ENCODE peak calls at places on chromosomes 16 and 17, in seven cellular contexts. One of them, this sample, is unnamed.

GRCh38 chr16:12819126-12820117 is 15.7 kb upstream of the CPPED1 start:
- DNase-seq in mesenchymal stem cell: peak; percentile 54
- DNase-seq in H9: peak; percentile 77
- DNase-seq in neuronal stem cell: peak; percentile 59
- DNase-seq in IMR-90: peak; percentile 36
- DNase-seq in H1: no peak
- DNase-seq in trophoblast cell: peak; percentile 51
- DNase-seq in this sample: peak; percentile 77

GRCh38 chr16:69513180-69513966 is 52.4 kb upstream of the NFAT5 start:
- DNase-seq in mesenchymal stem cell: no peak
- DNase-seq in H9: no peak
- DNase-seq in neuronal stem cell: no peak
- DNase-seq in IMR-90: peak; percentile 65
- DNase-seq in H1: no peak
- DNase-seq in trophoblast cell: peak; percentile 95
- DNase-seq in this sample: peak; percentile 47

GRCh38 chr16:48537275-48537674 is 72.7 kb downstream of the N4BP1 start:
- DNase-seq in mesenchymal stem cell: no peak
- DNase-seq in H9: no peak
- DNase-seq in neuronal stem cell: no peak
- DNase-seq in IMR-90: no peak
- DNase-seq in H1: no peak
- DNase-seq in trophoblast cell: no peak
- DNase-seq in this sample: no peak

GRCh38 chr17:73791644-73792043 is 147.4 kb upstream of the SDK2 start:
- DNase-seq in mesenchymal stem cell: no peak
- DNase-seq in H9: no peak
- DNase-seq in neuronal stem cell: no peak
- DNase-seq in IMR-90: no peak
- DNase-seq in H1: no peak
- DNase-seq in trophoblast cell: no peak
- DNase-seq in this sample: no peak

GRCh38 chr16:4283939-4284338 is 11.1 kb upstream of the TFAP4 start:
- DNase-seq in mesenchymal stem cell: peak; percentile 32
- DNase-seq in H9: no peak
- DNase-seq in neuronal stem cell: no peak
- DNase-seq in IMR-90: peak; percentile 70
- DNase-seq in H1: no peak
- DNase-seq in trophoblast cell: peak; percentile 94
- DNase-seq in this sample: peak; percentile 81

GRCh38 chr16:1206786-1207185 is 18.3 kb downstream of the TPSG1 start:
- DNase-seq in mesenchymal stem cell: no peak
- DNase-seq in H9: no peak
- DNase-seq in neuronal stem cell: no peak
- DNase-seq in IMR-90: no peak
- DNase-seq in H1: no peak
- DNase-seq in trophoblast cell: no peak
- DNase-seq in this sample: no peak

GRCh38 chr16:23837553-23838308 is 1.9 kb downstream of the PRKCB start:
- DNase-seq in mesenchymal stem cell: no peak
- DNase-seq in H9: no peak
- DNase-seq in neuronal stem cell: no peak
- DNase-seq in IMR-90: no peak
- DNase-seq in H1: no peak
- DNase-seq in trophoblast cell: no peak
- DNase-seq in this sample: no peak

GRCh38 chr16:19168173-19169080 is at the start of gene SYT17:
- DNase-seq in mesenchymal stem cell: peak; percentile 45
- DNase-seq in H9: no peak
- DNase-seq in neuronal stem cell: peak; percentile 21
- DNase-seq in IMR-90: no peak
- DNase-seq in H1: no peak
- DNase-seq in trophoblast cell: peak; percentile 61
- DNase-seq in this sample: peak; percentile 55

GRCh38 chr17:76014100-76014924 is 12.8 kb downstream of the EVPL start:
- DNase-seq in mesenchymal stem cell: peak; percentile 68
- DNase-seq in H9: peak; percentile 97
- DNase-seq in neuronal stem cell: peak; percentile 76
- DNase-seq in IMR-90: peak; percentile 58
- DNase-seq in H1: peak; percentile 83
- DNase-seq in trophoblast cell: peak; percentile 99
- DNase-seq in this sample: peak; percentile 86

GRCh38 chr17:65137076-65137935 is at the start of gene RGS9:
- DNase-seq in mesenchymal stem cell: peak; percentile 67
- DNase-seq in H9: peak; percentile 98
- DNase-seq in neuronal stem cell: peak; percentile 82
- DNase-seq in IMR-90: peak; percentile 52
- DNase-seq in H1: peak; percentile 78
- DNase-seq in trophoblast cell: peak; percentile 75
- DNase-seq in this sample: peak; percentile 94

GRCh38 chr17:74814453-74814852 is 38.3 kb upstream of the NAT9 start:
- DNase-seq in mesenchymal stem cell: no peak
- DNase-seq in H9: no peak
- DNase-seq in neuronal stem cell: no peak
- DNase-seq in IMR-90: no peak
- DNase-seq in H1: no peak
- DNase-seq in trophoblast cell: no peak
- DNase-seq in this sample: no peak

GRCh38 chr17:78185981-78186688 is 717 bp downstream of the TK1 start:
- DNase-seq in mesenchymal stem cell: peak; percentile 18
- DNase-seq in H9: no peak
- DNase-seq in neuronal stem cell: no peak
- DNase-seq in IMR-90: no peak
- DNase-seq in H1: no peak
- DNase-seq in trophoblast cell: no peak
- DNase-seq in this sample: peak; percentile 70

DNA sequence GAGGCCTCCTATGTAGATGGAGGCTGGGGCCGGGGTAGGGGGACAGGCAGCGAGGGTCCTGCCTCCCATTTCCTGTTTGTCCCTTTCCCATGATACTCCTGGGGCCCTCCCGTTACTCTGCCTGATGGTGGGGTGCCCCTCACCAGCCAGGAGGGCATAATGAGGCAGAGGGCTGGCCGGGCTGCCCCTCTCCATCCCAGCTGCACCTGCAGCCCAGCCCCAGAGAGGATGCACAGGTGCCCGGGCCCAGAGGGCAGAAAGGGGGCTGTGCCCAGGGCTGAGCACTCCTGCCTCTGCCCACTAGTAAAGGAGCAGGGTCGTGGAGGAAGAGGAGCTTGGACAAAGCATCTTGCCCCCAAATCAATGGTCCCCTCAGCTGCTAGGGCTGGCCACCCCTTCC is 10.4 kb downstream of the ADAM11 start:
- DNase-seq in mesenchymal stem cell: no peak
- DNase-seq in H9: no peak
- DNase-seq in neuronal stem cell: no peak
- DNase-seq in IMR-90: no peak
- DNase-seq in H1: no peak
- DNase-seq in trophoblast cell: no peak
- DNase-seq in this sample: no peak
- H3K4ac ChIP-seq in mesenchymal stem cell: no peak overlapping the region
- H3K4ac ChIP-seq in H9: no peak overlapping the region
- H3K4ac ChIP-seq in neuronal stem cell: no peak overlapping the region
- H3K4ac ChIP-seq in IMR-90: no peak overlapping the region
- H3K4ac ChIP-seq in H1: no peak overlapping the region
- H3K4ac ChIP-seq in trophoblast cell: no peak overlapping the region
- H3K4ac ChIP-seq in this sample: no peak overlapping the region

DNA sequence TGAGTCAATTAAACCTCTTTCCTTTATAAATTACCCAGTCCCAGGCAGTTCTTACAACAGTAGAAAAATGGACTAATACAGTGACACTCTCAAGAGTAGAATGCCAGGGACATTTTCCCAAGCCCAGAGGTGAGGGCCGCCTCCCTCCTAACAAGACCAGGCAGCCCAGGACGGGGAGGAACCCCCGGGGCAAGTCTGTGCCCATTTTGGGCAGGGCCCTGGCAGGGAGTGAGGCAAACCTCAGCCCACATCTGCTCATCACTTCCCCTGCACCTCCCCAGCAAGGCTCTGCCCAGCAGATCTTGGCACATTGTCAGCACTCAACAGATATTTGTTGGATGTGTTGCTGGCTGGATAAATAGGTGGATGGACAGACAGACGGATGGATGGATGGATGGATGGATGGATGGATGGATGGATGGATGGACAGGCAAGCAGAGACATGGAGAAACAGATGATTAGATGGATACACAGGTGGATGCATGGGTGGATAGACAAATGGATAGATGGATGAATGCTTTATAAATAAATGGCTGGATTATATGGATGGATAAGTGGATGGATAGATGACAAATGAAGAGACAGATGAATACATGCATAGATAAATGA is 271.3 kb downstream of the PARN start:
- DNase-seq in mesenchymal stem cell: no peak
- DNase-seq in H9: no peak
- DNase-seq in neuronal stem cell: no peak
- DNase-seq in IMR-90: no peak
- DNase-seq in H1: no peak
- DNase-seq in trophoblast cell: no peak
- DNase-seq in this sample: no peak
- H3K18ac ChIP-seq in mesenchymal stem cell: no peak overlapping the region
- H3K18ac ChIP-seq in H9: no peak overlapping the region
- H3K18ac ChIP-seq in neuronal stem cell: no peak overlapping the region
- H3K18ac ChIP-seq in IMR-90: no peak overlapping the region
- H3K18ac ChIP-seq in H1: no peak overlapping the region
- H3K18ac ChIP-seq in trophoblast cell: no peak overlapping the region
- H3K18ac ChIP-seq in this sample: no peak overlapping the region

GRCh38 chr16:65779196-65779595 is 587.3 kb upstream of the CDH5 start:
- DNase-seq in mesenchymal stem cell: no peak
- DNase-seq in H9: no peak
- DNase-seq in neuronal stem cell: no peak
- DNase-seq in IMR-90: no peak
- DNase-seq in H1: no peak
- DNase-seq in trophoblast cell: no peak
- DNase-seq in this sample: no peak
- H3K4ac ChIP-seq in mesenchymal stem cell: no peak overlapping the region
- H3K4ac ChIP-seq in H9: no peak overlapping the region
- H3K4ac ChIP-seq in neuronal stem cell: no peak overlapping the region
- H3K4ac ChIP-seq in IMR-90: no peak overlapping the region
- H3K4ac ChIP-seq in H1: no peak overlapping the region
- H3K4ac ChIP-seq in trophoblast cell: no peak overlapping the region
- H3K4ac ChIP-seq in this sample: no peak overlapping the region

DNA sequence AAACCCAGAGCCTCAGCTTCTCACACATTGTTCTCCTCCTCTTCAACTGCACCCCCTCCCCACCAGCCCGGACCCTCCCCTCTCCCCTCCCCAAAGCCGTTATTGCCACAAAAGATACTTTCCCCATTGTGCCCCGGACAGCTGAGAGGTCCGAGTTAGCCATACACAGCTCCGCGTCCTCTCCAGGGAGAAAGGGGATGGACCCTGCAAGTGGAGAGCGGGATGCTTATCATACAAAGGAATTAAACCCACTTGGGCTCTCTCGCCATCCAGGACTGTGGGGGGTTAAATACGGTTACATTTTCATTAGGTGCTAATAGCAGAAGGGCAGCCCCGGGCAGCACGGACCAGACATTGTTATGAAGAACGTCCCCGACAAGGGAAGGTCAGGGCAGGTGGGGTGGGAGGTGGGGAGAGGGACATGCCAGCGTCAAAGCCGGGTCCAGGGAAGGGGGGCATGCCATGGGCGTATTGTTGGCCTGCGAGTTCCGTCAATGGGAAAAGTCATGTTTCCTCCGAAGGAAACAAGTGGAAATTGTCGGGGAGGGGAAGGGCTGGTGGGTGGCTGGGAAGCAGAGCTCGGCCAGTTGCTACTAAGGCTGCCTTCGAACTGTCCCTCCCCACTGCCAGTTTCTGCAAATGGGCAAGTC is 99.1 kb downstream of the SOX9 start:
- DNase-seq in mesenchymal stem cell: no peak
- DNase-seq in H9: peak; percentile 46
- DNase-seq in neuronal stem cell: no peak
- DNase-seq in IMR-90: no peak
- DNase-seq in H1: no peak
- DNase-seq in trophoblast cell: no peak
- DNase-seq in this sample: no peak
- H3K18ac ChIP-seq in mesenchymal stem cell: no peak overlapping the region
- H3K18ac ChIP-seq in H9: no peak overlapping the region
- H3K18ac ChIP-seq in neuronal stem cell: peak overlapping the region; percentile 90
- H3K18ac ChIP-seq in IMR-90: no peak overlapping the region
- H3K18ac ChIP-seq in H1: peak overlapping the region; percentile 15
- H3K18ac ChIP-seq in trophoblast cell: no peak overlapping the region
- H3K18ac ChIP-seq in this sample: no peak overlapping the region

GRCh38 chr17:37689317-37689716 is 46.1 kb upstream of the DDX52 start:
- DNase-seq in mesenchymal stem cell: no peak
- DNase-seq in H9: no peak
- DNase-seq in neuronal stem cell: no peak
- DNase-seq in IMR-90: no peak
- DNase-seq in H1: no peak
- DNase-seq in trophoblast cell: no peak
- DNase-seq in this sample: no peak
- H3K4ac ChIP-seq in mesenchymal stem cell: no peak overlapping the region
- H3K4ac ChIP-seq in H9: no peak overlapping the region
- H3K4ac ChIP-seq in neuronal stem cell: no peak overlapping the region
- H3K4ac ChIP-seq in IMR-90: no peak overlapping the region
- H3K4ac ChIP-seq in H1: no peak overlapping the region
- H3K4ac ChIP-seq in trophoblast cell: no peak overlapping the region
- H3K4ac ChIP-seq in this sample: no peak overlapping the region

This sample was measured in mesendoderm.